ENCODE peak calls at places on chromosomes 4 and X, in ten cellular contexts. L is OCI-LY7; U is iPS DF 6.9; G is adipocyte; B is CD8-positive, alpha-beta memory T cell; D is kidney; W is gastrocnemius medialis; C is psoas muscle; S is CD8-positive, alpha-beta T cell; Z is GM23248. X is an unnamed sample. For H3K9me3 and H3K4me1, the result is how much of the 10 kb centered on the place peaks cover.

GRCh38 chr4:81422591-81422990 is 49.1 kb downstream of the RASGEF1B start:
- DNase-seq in U (no peak), D (no peak), W (no peak), Z (no peak), B (no peak), G (no peak), S (no peak), L (no peak), C (no peak), X (no peak)

GRCh38 chr4:139024686-139025085 is 9.1 kb downstream of the NOCT start:
- DNase-seq in D (no peak), L (no peak), S (no peak), B (no peak), W (no peak), Z (no peak), U (no peak), G (no peak), C (no peak), X (no peak)

GRCh38 chr4:82842593-82842992 is 44.0 kb upstream of the SCD5 start:
- DNase-seq in U (no peak), S (no peak), W (no peak), Z (peak), B (no peak), C (no peak), D (no peak), G (peak), L (peak), X (no peak)

GRCh38 chr4:148261861-148262260 is 180.4 kb downstream of the NR3C2 start:
- DNase-seq in W (no peak), U (no peak), Z (no peak), B (no peak), G (peak), D (no peak), S (no peak), C (no peak), L (no peak), X (no peak)

GRCh38 chr4:51849430-51849829 is 6.5 kb downstream of the DCUN1D4 start:
- DNase-seq in Z (no peak), S (no peak), B (no peak), C (no peak), W (no peak), D (no peak), L (no peak), U (no peak), G (no peak), X (no peak)

GRCh38 chr4:112853662-112854256 is 195.7 kb upstream of the ANK2 start:
- DNase-seq in B (no peak), Z (peak), S (no peak), U (no peak), D (no peak), G (peak), L (no peak), C (no peak), W (no peak), X (no peak)

GRCh38 chr4:94806376-94806775 is 48.6 kb downstream of the BMPR1B start:
- DNase-seq in W (no peak), B (no peak), D (no peak), U (no peak), Z (no peak), C (no peak), L (no peak), G (peak), S (no peak), X (no peak)

GRCh38 chr4:88737304-88738015 is 39.8 kb upstream of the NAP1L5 start:
- DNase-seq in D (peak), C (peak), Z (no peak), S (peak), L (no peak), G (no peak), U (no peak), W (peak), B (peak), X (no peak)

GRCh38 chr4:57148177-57148576 is 38.0 kb upstream of the IGFBP7 start:
- DNase-seq in L (no peak), D (no peak), C (no peak), U (no peak), G (no peak), B (no peak), S (no peak), Z (peak), W (no peak), X (no peak)

GRCh38 chr4:10765386-10765785 is 80.8 kb upstream of the CLNK start:
- DNase-seq in Z (no peak), B (no peak), U (no peak), C (no peak), G (no peak), W (no peak), L (no peak), D (no peak), S (no peak), X (no peak)

GRCh38 chrX:120749141-120749846 is 119.4 kb upstream of the C1GALT1C1 start:
- DNase-seq in S (no peak), L (peak), D (no peak), Z (no peak), U (no peak), G (peak), B (no peak), W (no peak), C (no peak), X (no peak)

GRCh38 chrX:111353810-111354209 is 58.2 kb downstream of the DCX start:
- DNase-seq in L (no peak), G (no peak), Z (no peak), C (no peak), U (no peak), B (no peak), S (no peak), D (no peak), W (no peak), X (no peak)

GRCh38 chr4:152970102-152970820 is 34.1 kb downstream of the FHDC1 start:
- DNase-seq in Z (peak), W (no peak), D (no peak), U (no peak), C (no peak), S (no peak), B (no peak), G (peak), L (no peak), X (no peak)

DNA sequence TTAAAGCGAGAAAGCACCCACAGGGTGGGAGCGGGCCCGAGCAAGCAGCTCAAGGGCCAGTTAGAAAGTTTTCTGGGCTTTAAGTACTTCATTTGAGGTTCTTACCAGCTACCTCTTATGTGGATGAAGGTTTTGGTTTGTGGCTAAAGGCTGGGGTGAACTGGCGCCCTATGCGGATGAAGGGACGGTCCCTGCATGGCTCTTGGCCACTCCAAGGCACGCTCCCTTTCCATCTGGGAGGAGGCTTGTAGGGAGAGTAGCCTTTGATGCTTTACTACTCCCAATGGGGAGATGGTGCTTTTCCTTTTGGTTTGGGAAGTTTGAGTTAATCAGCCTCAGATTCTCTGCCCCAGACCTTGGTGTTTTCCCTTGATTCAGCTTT is 17.7 kb downstream of the MRFAP1 start:
- DNase-seq in B (no peak), D (no peak), U (no peak), L (no peak), Z (no peak), S (no peak), C (no peak), W (no peak), G (no peak), X (no peak)
- H3K4me3 ChIP-seq in B (no peak), D (no peak), U (peak), L (no peak), Z (peak), S (peak), C (peak), W (peak), G (peak), X (peak)

GRCh38 chrX:80485543-80485942 is 65.3 kb downstream of the TENT5D start:
- DNase-seq in Z (no peak), L (no peak), W (peak), G (no peak), C (no peak), S (no peak), U (no peak), B (no peak), D (no peak), X (no peak)
- H3K9me3 ChIP-seq in Z (under half), L (under half), W (under half), G (under half), C (under half), S (under half), U (under half), B (under half), D (under half), X (under half)

GRCh38 chr4:70943115-70943514 is 40.9 kb downstream of the MOB1B start:
- DNase-seq in D (no peak), C (no peak), U (no peak), G (no peak), S (no peak), Z (no peak), B (no peak), W (no peak), L (peak), X (no peak)

GRCh38 chr4:70945046-70945445 is 42.9 kb downstream of the MOB1B start:
- DNase-seq in U (no peak), L (peak), S (no peak), B (no peak), D (no peak), G (peak), Z (no peak), C (no peak), W (no peak), X (no peak)

GRCh38 chr4:70945452-70946055 is 43.4 kb downstream of the MOB1B start:
- DNase-seq in G (peak), U (no peak), C (no peak), Z (peak), W (no peak), S (no peak), D (no peak), B (no peak), L (no peak), X (no peak)

GRCh38 chr4:70948665-70949284 is 44.7 kb upstream of the DCK start:
- DNase-seq in W (no peak), L (no peak), C (no peak), Z (no peak), S (no peak), D (no peak), U (no peak), G (no peak), B (no peak), X (no peak)

DNA sequence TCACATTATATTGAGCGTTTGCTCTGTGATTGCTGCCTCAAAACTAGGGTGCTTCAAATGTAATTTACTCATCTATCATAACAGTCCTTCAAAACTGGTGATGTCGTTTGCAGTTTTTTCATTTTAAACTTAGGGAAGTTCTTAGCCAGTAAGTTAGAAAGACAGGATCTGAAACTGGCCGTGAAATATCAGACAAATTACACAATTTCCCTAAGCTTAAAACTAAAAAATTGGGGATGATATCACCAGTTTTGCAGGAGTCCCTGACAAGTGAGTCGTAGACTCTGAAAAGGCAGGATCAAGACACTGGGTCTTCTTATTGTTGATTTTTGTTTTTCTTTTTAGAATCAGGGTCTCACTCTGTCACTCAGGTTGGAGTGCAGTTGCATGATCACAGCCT is 44.8 kb downstream of the MOB1B start:
- DNase-seq in B (no peak), U (no peak), D (no peak), G (peak), L (no peak), Z (peak), S (no peak), C (no peak), W (no peak), X (no peak)
- H3K4me1 ChIP-seq in B (under half), U (under half), D (under half), G (under half), L (under half), Z (under half), S (under half), C (under half), W (under half), X (under half)

GRCh38 chr4:128635141-128635911 is 174.2 kb upstream of the JADE1 start:
- DNase-seq in L (no peak), B (no peak), U (no peak), G (peak), C (peak), W (peak), Z (no peak), S (no peak), D (no peak), X (peak)
- H3K4me3 ChIP-seq in L (no peak), B (no peak), U (no peak), G (no peak), C (no peak), W (no peak), Z (no peak), S (no peak), D (no peak), X (no peak)

GRCh38 chr4:337143-337931 is at the start of gene ZNF141:
- DNase-seq in B (peak), D (peak), Z (peak), C (peak), U (peak), L (peak), G (peak), S (peak), W (peak), X (peak)

GRCh38 chr4:336893-337142 is 796 bp upstream of the ZNF141 start:
- DNase-seq in S (no peak), D (no peak), B (no peak), Z (no peak), C (peak), W (no peak), U (peak), L (no peak), G (no peak), X (no peak)

GRCh38 chr4:335515-335914 is 2.1 kb upstream of the ZNF141 start:
- DNase-seq in L (no peak), D (no peak), Z (no peak), G (no peak), B (no peak), C (no peak), S (no peak), U (no peak), W (no peak), X (no peak)

GRCh38 chr4:337932-338758 is 531 bp downstream of the ZNF141 start:
- DNase-seq in U (no peak), G (peak), S (no peak), C (peak), B (no peak), D (peak), L (no peak), Z (peak), W (no peak), X (peak)

DNA sequence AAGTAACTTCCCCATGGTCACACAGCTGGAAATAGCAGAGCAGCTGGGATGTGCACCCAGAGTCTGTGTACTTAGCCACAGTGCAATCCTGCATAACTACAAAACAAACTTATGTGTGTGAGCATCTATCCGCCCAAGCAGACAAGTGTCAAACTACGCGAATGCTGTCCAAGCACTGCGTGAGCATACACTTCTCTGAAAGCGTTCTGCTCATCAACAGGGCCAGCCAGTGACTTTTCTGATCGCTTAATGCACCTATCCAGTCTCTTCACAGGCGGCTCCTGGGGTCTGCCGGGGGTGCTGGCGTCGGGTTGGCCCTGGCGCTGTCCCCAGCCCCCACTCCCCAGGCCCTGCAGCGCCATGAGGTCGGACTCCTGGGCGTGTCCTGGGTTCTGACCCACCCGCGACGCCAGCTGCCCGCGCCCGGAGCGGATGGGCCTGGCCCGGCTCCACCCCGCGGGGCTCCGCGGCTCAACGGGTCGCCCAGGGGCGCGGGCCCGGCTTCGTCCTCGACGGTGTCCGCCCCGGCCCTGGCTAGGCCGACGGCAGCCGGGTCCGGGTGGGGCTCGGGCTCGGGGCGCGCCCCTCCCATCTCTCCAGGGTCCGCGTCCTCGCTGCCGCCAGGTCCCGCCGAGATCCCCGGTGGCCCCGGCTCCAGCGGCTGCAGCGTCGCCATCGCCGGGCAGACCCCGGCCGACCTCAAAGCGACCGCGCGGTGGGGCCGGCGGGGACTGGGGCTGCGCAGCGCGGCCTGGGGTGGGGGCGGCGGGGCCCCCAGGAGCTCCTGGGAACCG is 1.3 kb upstream of the ZNF141 start:
- DNase-seq in G (peak), W (no peak), C (peak), D (peak), Z (peak), U (no peak), L (no peak), S (peak), B (peak), X (peak)
- H3K9me3 ChIP-seq in G (under half), W (under half), C (under half), D (under half), Z (under half), U (under half), L (under half), S (under half), B (under half), X (under half)

GRCh38 chr4:6940744-6941137 is 31.1 kb downstream of the TBC1D14 start:
- DNase-seq in G (no peak), Z (no peak), B (no peak), D (no peak), W (no peak), U (no peak), C (no peak), L (no peak), S (no peak), X (no peak)
- H3K4me1 ChIP-seq in G (under half), Z (under half), B (half or more), D (under half), W (under half), U (under half), C (under half), L (half or more), S (half or more), X (half or more)

GRCh38 chr4:1722551-1723071 is 1.3 kb downstream of the TACC3 start:
- DNase-seq in B (no peak), C (no peak), D (peak), L (no peak), U (no peak), W (no peak), S (no peak), Z (no peak), G (no peak), X (no peak)
- H3K4me3 ChIP-seq in B (peak), C (no peak), D (no peak), L (peak), U (peak), W (no peak), S (peak), Z (peak), G (no peak), X (no peak)

DNA sequence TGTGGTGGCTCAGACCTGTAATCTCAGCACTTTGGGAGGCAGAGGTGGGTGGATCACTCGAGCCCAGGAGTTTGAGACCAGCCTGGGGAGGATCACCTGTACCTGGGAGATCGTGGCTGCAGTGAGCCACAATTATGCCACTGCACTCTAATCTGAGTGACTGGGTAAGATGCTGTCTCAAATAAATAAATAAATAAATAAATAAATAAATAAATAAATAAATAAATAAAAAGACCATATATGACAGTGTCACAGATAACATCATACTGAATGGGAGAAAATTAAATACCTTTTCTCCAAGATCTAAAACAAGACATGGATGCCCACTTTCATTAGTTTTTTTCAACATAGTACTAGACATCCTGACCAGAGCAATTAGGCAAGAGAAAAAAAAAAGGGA is 182.8 kb downstream of the FAM47A start:
- DNase-seq in U (no peak), W (no peak), B (no peak), G (no peak), D (no peak), Z (no peak), L (no peak), C (no peak), S (no peak), X (no peak)
- H3K9me3 ChIP-seq in U (under half), W (under half), B (under half), G (under half), D (under half), Z (under half), L (under half), C (under half), S (under half), X (under half)

DNA sequence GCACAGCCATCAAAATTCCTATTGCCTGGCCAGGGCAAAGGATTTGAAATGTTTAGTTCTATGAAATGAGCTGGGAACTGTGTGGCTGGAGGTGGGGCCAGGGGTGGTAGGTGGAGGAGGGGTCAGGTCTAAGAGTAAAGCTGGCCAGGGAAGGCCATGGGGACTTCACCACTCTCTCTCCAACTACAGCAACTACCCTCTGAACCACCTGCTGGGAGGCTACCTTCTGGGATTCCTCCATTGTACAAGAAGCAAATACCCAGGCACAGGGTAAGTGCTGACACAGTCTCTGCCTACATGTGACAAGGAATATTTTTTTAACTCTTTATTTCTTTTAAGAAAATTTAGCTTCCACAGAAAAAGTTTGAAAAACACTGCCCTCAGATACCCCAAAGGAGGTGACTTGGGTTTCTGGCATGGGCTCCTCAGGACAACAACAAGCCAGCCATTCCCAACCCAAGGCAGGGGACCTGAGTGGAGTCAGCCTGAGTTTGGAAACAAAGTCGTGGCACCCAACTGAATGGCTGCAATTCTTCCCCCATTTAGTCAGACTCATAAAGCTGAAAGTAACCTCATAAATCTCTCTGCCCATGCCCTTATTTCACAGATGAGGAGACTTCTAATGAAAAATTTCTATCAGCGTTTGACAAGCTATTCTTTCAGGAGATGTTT is 593.8 kb upstream of the DIPK2B start:
- DNase-seq in S (no peak), D (no peak), C (no peak), U (no peak), B (no peak), G (no peak), W (no peak), L (no peak), Z (no peak), X (no peak)
- H3K4me1 ChIP-seq in S (under half), D (under half), C (under half), U (under half), B (under half), G (under half), W (under half), L (under half), Z (under half), X (under half)

DNA sequence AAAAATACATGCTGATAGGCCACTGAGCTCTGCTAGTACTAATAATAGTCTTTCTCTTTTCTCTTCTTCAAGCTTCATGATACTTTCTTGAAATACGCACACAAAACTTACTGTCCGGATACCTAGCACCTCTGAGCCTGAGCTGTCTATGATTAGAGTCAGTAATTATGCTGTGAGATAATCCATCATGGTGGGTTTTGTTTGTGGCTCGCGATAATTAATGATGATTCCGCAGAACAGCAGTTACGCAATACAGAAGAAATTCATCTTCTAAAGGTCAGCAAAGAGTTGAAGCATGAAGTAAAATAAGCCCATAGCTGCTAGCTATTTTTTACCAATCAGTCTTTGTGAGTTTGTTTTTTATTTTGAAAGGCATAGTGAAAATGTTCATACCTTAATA is 511.5 kb upstream of the GALNT7 start:
- DNase-seq in U (no peak), L (no peak), C (no peak), G (no peak), W (no peak), D (no peak), S (no peak), B (no peak), Z (no peak), X (no peak)
- H3K4me3 ChIP-seq in U (no peak), L (no peak), C (no peak), G (no peak), W (no peak), D (peak), S (no peak), B (no peak), Z (no peak), X (no peak)

X was measured in upper lobe of right lung.